ENCODE peak calls at places on chromosomes 16 and 17, in seven cellular contexts. One of them, this sample, is unnamed.
A peak's percentile ranks its signal among the peaks of the same experiment; 100 is the strongest.

GRCh38 chr17:21373034-21373433 is 3.1 kb upstream of the KCNJ12 start:
- DNase-seq in fibroblast of lung: no peak
- DNase-seq in tibial nerve: no peak
- DNase-seq in adrenal gland: no peak
- DNase-seq in nephron progenitor cell: no peak
- DNase-seq in RWPE1: no peak
- DNase-seq in heart left ventricle: no peak
- DNase-seq in this sample: no peak

GRCh38 chr16:10181196-10182162 is 749 bp downstream of the GRIN2A start:
- DNase-seq in fibroblast of lung: peak; percentile 18
- DNase-seq in heart left ventricle: peak; percentile 63
- DNase-seq in nephron progenitor cell: peak; percentile 87
- DNase-seq in tibial nerve: peak; percentile 8
- DNase-seq in RWPE1: peak; percentile 64
- DNase-seq in adrenal gland: peak; percentile 59
- DNase-seq in this sample: peak; percentile 85

GRCh38 chr16:50611332-50611934 is 63.2 kb downstream of the NKD1 start:
- DNase-seq in tibial nerve: no peak
- DNase-seq in fibroblast of lung: peak; percentile 12
- DNase-seq in adrenal gland: peak; percentile 35
- DNase-seq in nephron progenitor cell: no peak
- DNase-seq in RWPE1: peak; percentile 11
- DNase-seq in heart left ventricle: no peak
- DNase-seq in this sample: no peak

GRCh38 chr16:47528431-47528830 is 67.3 kb downstream of the PHKB start:
- DNase-seq in tibial nerve: no peak
- DNase-seq in heart left ventricle: no peak
- DNase-seq in RWPE1: no peak
- DNase-seq in fibroblast of lung: no peak
- DNase-seq in adrenal gland: no peak
- DNase-seq in nephron progenitor cell: no peak
- DNase-seq in this sample: no peak

GRCh38 chr16:59249049-59249448 is 514.9 kb upstream of the GOT2 start:
- DNase-seq in nephron progenitor cell: no peak
- DNase-seq in heart left ventricle: no peak
- DNase-seq in adrenal gland: no peak
- DNase-seq in RWPE1: no peak
- DNase-seq in fibroblast of lung: no peak
- DNase-seq in tibial nerve: no peak
- DNase-seq in this sample: no peak

GRCh38 chr16:86974120-86974519 is 343.1 kb downstream of the C16orf95 start:
- DNase-seq in nephron progenitor cell: no peak
- DNase-seq in tibial nerve: no peak
- DNase-seq in heart left ventricle: no peak
- DNase-seq in fibroblast of lung: no peak
- DNase-seq in adrenal gland: no peak
- DNase-seq in RWPE1: no peak
- DNase-seq in this sample: no peak

GRCh38 chr17:8522577-8522976 is 86.9 kb downstream of the NDEL1 start:
- DNase-seq in heart left ventricle: no peak
- DNase-seq in nephron progenitor cell: no peak
- DNase-seq in adrenal gland: no peak
- DNase-seq in RWPE1: no peak
- DNase-seq in tibial nerve: no peak
- DNase-seq in fibroblast of lung: no peak
- DNase-seq in this sample: no peak

GRCh38 chr17:40025991-40026815 is 11.0 kb downstream of the CSF3 start:
- DNase-seq in fibroblast of lung: no peak
- DNase-seq in tibial nerve: no peak
- DNase-seq in adrenal gland: peak; percentile 31
- DNase-seq in heart left ventricle: no peak
- DNase-seq in nephron progenitor cell: no peak
- DNase-seq in RWPE1: no peak
- DNase-seq in this sample: no peak

GRCh38 chr16:87665193-87665592 is 62.9 kb downstream of the JPH3 start:
- DNase-seq in RWPE1: no peak
- DNase-seq in tibial nerve: no peak
- DNase-seq in nephron progenitor cell: no peak
- DNase-seq in adrenal gland: no peak
- DNase-seq in fibroblast of lung: no peak
- DNase-seq in heart left ventricle: no peak
- DNase-seq in this sample: no peak

GRCh38 chr17:18117533-18117932 is 9.0 kb downstream of the MYO15A start:
- DNase-seq in fibroblast of lung: no peak
- DNase-seq in tibial nerve: no peak
- DNase-seq in nephron progenitor cell: no peak
- DNase-seq in adrenal gland: no peak
- DNase-seq in heart left ventricle: no peak
- DNase-seq in RWPE1: no peak
- DNase-seq in this sample: no peak

GRCh38 chr17:66087073-66087472 is 104.9 kb downstream of the CEP112 start:
- DNase-seq in fibroblast of lung: peak; percentile 14
- DNase-seq in heart left ventricle: no peak
- DNase-seq in tibial nerve: no peak
- DNase-seq in adrenal gland: no peak
- DNase-seq in nephron progenitor cell: no peak
- DNase-seq in RWPE1: no peak
- DNase-seq in this sample: no peak

GRCh38 chr17:31902693-31903092 is 1.2 kb upstream of the UTP6 start:
- DNase-seq in tibial nerve: no peak
- DNase-seq in heart left ventricle: no peak
- DNase-seq in nephron progenitor cell: no peak
- DNase-seq in adrenal gland: no peak
- DNase-seq in fibroblast of lung: no peak
- DNase-seq in RWPE1: no peak
- DNase-seq in this sample: peak; percentile 26

GRCh38 chr17:80738020-80738380 is 193.4 kb downstream of the RPTOR start:
- DNase-seq in adrenal gland: no peak
- DNase-seq in RWPE1: no peak
- DNase-seq in fibroblast of lung: no peak
- DNase-seq in nephron progenitor cell: no peak
- DNase-seq in tibial nerve: no peak
- DNase-seq in heart left ventricle: no peak
- DNase-seq in this sample: no peak

GRCh38 chr17:35416659-35417058 is 15.6 kb downstream of the SLFN12 start:
- DNase-seq in RWPE1: no peak
- DNase-seq in nephron progenitor cell: no peak
- DNase-seq in adrenal gland: no peak
- DNase-seq in tibial nerve: no peak
- DNase-seq in fibroblast of lung: no peak
- DNase-seq in heart left ventricle: no peak
- DNase-seq in this sample: no peak
- TF ChIP-seq CTCF in RWPE1: no peak
- TF ChIP-seq CTCF in nephron progenitor cell: no peak
- TF ChIP-seq CTCF in adrenal gland: no peak
- TF ChIP-seq CTCF in tibial nerve: no peak
- TF ChIP-seq CTCF in fibroblast of lung: no peak
- TF ChIP-seq CTCF in heart left ventricle: no peak
- TF ChIP-seq CTCF in this sample: no peak

GRCh38 chr17:41683441-41684007 is 5.2 kb upstream of the EIF1 start:
- DNase-seq in heart left ventricle: no peak
- DNase-seq in adrenal gland: no peak
- DNase-seq in nephron progenitor cell: no peak
- DNase-seq in tibial nerve: no peak
- DNase-seq in fibroblast of lung: no peak
- DNase-seq in RWPE1: no peak
- DNase-seq in this sample: no peak
- TF ChIP-seq CTCF in heart left ventricle: no peak
- TF ChIP-seq CTCF in adrenal gland: no peak
- TF ChIP-seq CTCF in nephron progenitor cell: no peak
- TF ChIP-seq CTCF in tibial nerve: no peak
- TF ChIP-seq CTCF in fibroblast of lung: no peak
- TF ChIP-seq CTCF in RWPE1: no peak
- TF ChIP-seq CTCF in this sample: no peak

GRCh38 chr16:75003931-75004330 is 5.1 kb downstream of the ZNRF1 start:
- DNase-seq in nephron progenitor cell: no peak
- DNase-seq in fibroblast of lung: no peak
- DNase-seq in adrenal gland: no peak
- DNase-seq in heart left ventricle: no peak
- DNase-seq in tibial nerve: no peak
- DNase-seq in RWPE1: no peak
- DNase-seq in this sample: no peak
- TF ChIP-seq CTCF in nephron progenitor cell: no peak
- TF ChIP-seq CTCF in fibroblast of lung: no peak
- TF ChIP-seq CTCF in adrenal gland: no peak
- TF ChIP-seq CTCF in heart left ventricle: no peak
- TF ChIP-seq CTCF in tibial nerve: no peak
- TF ChIP-seq CTCF in RWPE1: no peak
- TF ChIP-seq CTCF in this sample: no peak

GRCh38 chr17:53630115-53630514 is 192.6 kb upstream of the KIF2B start:
- DNase-seq in tibial nerve: no peak
- DNase-seq in nephron progenitor cell: no peak
- DNase-seq in heart left ventricle: no peak
- DNase-seq in adrenal gland: no peak
- DNase-seq in fibroblast of lung: no peak
- DNase-seq in RWPE1: no peak
- DNase-seq in this sample: no peak

GRCh38 chr17:53628011-53628410 is 194.7 kb upstream of the KIF2B start:
- DNase-seq in tibial nerve: no peak
- DNase-seq in nephron progenitor cell: no peak
- DNase-seq in RWPE1: peak; percentile 5
- DNase-seq in heart left ventricle: no peak
- DNase-seq in fibroblast of lung: peak; percentile 70
- DNase-seq in adrenal gland: no peak
- DNase-seq in this sample: no peak

GRCh38 chr17:53629188-53629587 is 193.5 kb upstream of the KIF2B start:
- DNase-seq in RWPE1: no peak
- DNase-seq in tibial nerve: no peak
- DNase-seq in nephron progenitor cell: no peak
- DNase-seq in fibroblast of lung: peak; percentile 3
- DNase-seq in adrenal gland: no peak
- DNase-seq in heart left ventricle: no peak
- DNase-seq in this sample: no peak

GRCh38 chr17:53631486-53631885 is 191.2 kb upstream of the KIF2B start:
- DNase-seq in RWPE1: no peak
- DNase-seq in adrenal gland: no peak
- DNase-seq in fibroblast of lung: no peak
- DNase-seq in tibial nerve: no peak
- DNase-seq in nephron progenitor cell: no peak
- DNase-seq in heart left ventricle: no peak
- DNase-seq in this sample: no peak

DNA sequence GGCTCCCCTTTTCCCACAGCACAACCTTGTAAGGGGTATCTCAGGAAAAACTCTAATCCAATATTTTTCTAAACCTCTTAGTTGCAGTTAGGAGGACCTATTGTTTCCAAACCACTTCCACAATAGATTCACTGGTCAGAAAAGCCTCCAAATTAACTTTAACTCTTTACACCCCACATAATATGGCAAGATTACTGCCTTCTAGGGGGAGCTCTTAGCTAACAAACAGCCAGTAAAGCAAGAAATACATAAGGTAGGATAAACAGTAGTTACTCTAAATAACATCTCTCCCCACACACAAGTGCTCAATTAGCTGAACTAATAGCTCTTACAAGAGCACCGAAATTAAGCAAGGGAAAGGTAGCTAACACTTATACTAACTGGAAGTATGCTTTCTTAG is 192.1 kb upstream of the KIF2B start:
- DNase-seq in RWPE1: no peak
- DNase-seq in tibial nerve: no peak
- DNase-seq in heart left ventricle: no peak
- DNase-seq in fibroblast of lung: no peak
- DNase-seq in adrenal gland: no peak
- DNase-seq in nephron progenitor cell: no peak
- DNase-seq in this sample: no peak
- TF ChIP-seq CTCF in RWPE1: no peak
- TF ChIP-seq CTCF in tibial nerve: no peak
- TF ChIP-seq CTCF in heart left ventricle: no peak
- TF ChIP-seq CTCF in fibroblast of lung: no peak
- TF ChIP-seq CTCF in adrenal gland: no peak
- TF ChIP-seq CTCF in nephron progenitor cell: no peak
- TF ChIP-seq CTCF in this sample: no peak

GRCh38 chr16:55543470-55543869 is 23.0 kb upstream of the CAPNS2 start:
- DNase-seq in adrenal gland: no peak
- DNase-seq in tibial nerve: no peak
- DNase-seq in heart left ventricle: no peak
- DNase-seq in fibroblast of lung: peak; percentile 72
- DNase-seq in nephron progenitor cell: no peak
- DNase-seq in RWPE1: no peak
- DNase-seq in this sample: no peak
- TF ChIP-seq CTCF in adrenal gland: peak; percentile 59
- TF ChIP-seq CTCF in tibial nerve: peak; percentile 75
- TF ChIP-seq CTCF in heart left ventricle: peak; percentile 69
- TF ChIP-seq CTCF in fibroblast of lung: peak; percentile 27
- TF ChIP-seq CTCF in nephron progenitor cell: no peak
- TF ChIP-seq CTCF in RWPE1: peak; percentile 33
- TF ChIP-seq CTCF in this sample: no peak